ENCODE peak calls at places on chromosome 21, in six cellular contexts. N is left kidney; W is AG08395; T is activated T-helper 1 cell treated with anti-CD3 and anti-CD28 coated beads, Interleukin-2, amount 50 U/mL, for 16 hours; S is heart left ventricle; F is Caki2. J is an unnamed sample.

GRCh38 chr21:37863842-37864241 is 52.4 kb downstream of the KCNJ6 start:
- DNase-seq in N (no peak), T (no peak), W (no peak), S (no peak), F (no peak), J (no peak)

GRCh38 chr21:38909929-38910328 is 104.2 kb downstream of the ETS2 start:
- DNase-seq in S (peak; percentile 63), F (no peak), T (no peak), N (no peak), W (no peak), J (no peak)

GRCh38 chr21:28771790-28772501 is 220.7 kb downstream of the LTN1 start:
- DNase-seq in T (no peak), N (peak; percentile 37), F (peak; percentile 37), S (no peak), W (peak; percentile 43), J (no peak)

GRCh38 chr21:42711667-42712066 is 58.2 kb downstream of the PDE9A start:
- DNase-seq in W (no peak), N (peak; percentile 64), F (no peak), S (no peak), T (no peak), J (no peak)

GRCh38 chr21:44510109-44510507 is 29.9 kb downstream of the KRTAP10-1 start:
- DNase-seq in N (no peak), W (no peak), T (no peak), F (no peak), S (no peak), J (no peak)

GRCh38 chr21:16310191-16310590 is 580.4 kb downstream of the USP25 start:
- DNase-seq in W (no peak), N (no peak), T (no peak), S (no peak), F (no peak), J (no peak)

GRCh38 chr21:38054334-38054733 is 138.1 kb upstream of the KCNJ6 start:
- DNase-seq in T (no peak), F (no peak), W (no peak), N (peak; percentile 27), S (no peak), J (no peak)

GRCh38 chr21:45724345-45724961 is 80.9 kb downstream of the PCBP3 start:
- DNase-seq in F (no peak), T (no peak), W (no peak), S (peak; percentile 32), N (peak; percentile 31), J (no peak)

GRCh38 chr21:42525228-42525604 is 11.6 kb downstream of the SLC37A1 start:
- DNase-seq in N (peak; percentile 37), F (no peak), T (no peak), W (no peak), S (no peak), J (peak; percentile 52)

GRCh38 chr21:37878946-37879660 is 37.2 kb downstream of the KCNJ6 start:
- DNase-seq in N (peak; percentile 35), W (peak; percentile 47), T (no peak), F (peak; percentile 77), S (no peak), J (peak; percentile 2)

GRCh38 chr21:38930065-38930464 is 124.3 kb downstream of the ETS2 start:
- DNase-seq in F (no peak), N (no peak), S (no peak), W (no peak), T (no peak), J (no peak)

GRCh38 chr21:22711636-22712035 is 1713.4 kb downstream of the NCAM2 start:
- DNase-seq in T (no peak), N (no peak), F (no peak), W (no peak), S (no peak), J (no peak)

GRCh38 chr21:35825954-35826353 is 234.4 kb downstream of the SETD4 start:
- DNase-seq in F (no peak), S (no peak), N (no peak), W (no peak), T (no peak), J (no peak)

GRCh38 chr21:32612999-32613337 is 791 bp upstream of the CFAP298 start:
- DNase-seq in T (no peak), W (no peak), N (no peak), S (no peak), F (no peak), J (no peak)

GRCh38 chr21:18387994-18388393 is 15.6 kb downstream of the TMPRSS15 start:
- DNase-seq in W (no peak), N (no peak), F (no peak), S (no peak), T (no peak), J (no peak)

GRCh38 chr21:45410151-45410864 is 5.3 kb downstream of the COL18A1 start:
- DNase-seq in N (peak; percentile 87), S (no peak), T (no peak), W (no peak), F (no peak), J (no peak)

GRCh38 chr21:14119038-14119437 is 91.7 kb downstream of the LIPI start:
- DNase-seq in W (no peak), T (no peak), N (no peak), S (no peak), F (no peak), J (peak; percentile 52)

GRCh38 chr21:42097860-42098259 is 26.7 kb downstream of the UMODL1 start:
- DNase-seq in F (peak; percentile 92), N (peak; percentile 59), T (no peak), W (peak; percentile 97), S (no peak), J (peak; percentile 75)

GRCh38 chr21:15943009-15943666 is 213.4 kb downstream of the USP25 start:
- DNase-seq in W (no peak), T (no peak), N (no peak), S (no peak), F (peak; percentile 25), J (no peak)

GRCh38 chr21:46427516-46427915 is 31.2 kb upstream of the DIP2A start:
- DNase-seq in S (no peak), T (no peak), N (no peak), W (no peak), F (no peak), J (no peak)

GRCh38 chr21:44708866-44709425 is 2.4 kb downstream of the TSPEAR start:
- DNase-seq in N (no peak), F (no peak), T (no peak), W (no peak), S (no peak), J (no peak)

GRCh38 chr21:30194701-30195299 is 21.1 kb downstream of the CLDN8 start:
- DNase-seq in T (no peak), W (peak; percentile 2), S (no peak), N (peak; percentile 72), F (peak; percentile 33), J (peak; percentile 57)

GRCh38 chr21:46320331-46320801 is 3.3 kb downstream of the C21orf58 start:
- DNase-seq in S (no peak), N (no peak), T (no peak), F (no peak), W (no peak), J (no peak)

GRCh38 chr21:33373451-33373850 is 29.8 kb upstream of the IFNGR2 start:
- DNase-seq in S (no peak), W (peak; percentile 33), T (no peak), F (no peak), N (no peak), J (no peak)

GRCh38 chr21:25453524-25453923 is 153.8 kb downstream of the MRPL39 start:
- DNase-seq in W (no peak), N (no peak), T (no peak), F (no peak), S (no peak), J (no peak)

GRCh38 chr21:29366532-29366931 is 67.8 kb downstream of the BACH1 start:
- DNase-seq in S (no peak), W (no peak), N (no peak), F (no peak), T (no peak), J (no peak)

GRCh38 chr21:29677326-29677725 is 262.5 kb downstream of the GRIK1 start:
- DNase-seq in W (no peak), N (peak; percentile 29), T (no peak), F (no peak), S (no peak), J (no peak)

GRCh38 chr21:29166853-29167252 is 36.4 kb downstream of the MAP3K7CL start:
- DNase-seq in S (no peak), F (no peak), T (no peak), W (no peak), N (no peak), J (no peak)

GRCh38 chr21:44931137-44931500 is 8.7 kb upstream of the SLX9 start:
- DNase-seq in N (peak; percentile 45), S (no peak), T (no peak), W (peak; percentile 55), F (no peak), J (no peak)

J was measured in HT-29.